ENCODE peak calls at places on chromosomes 5 and 9, in four cellular contexts. O is effector memory CD4-positive, alpha-beta T cell; X is WERI-Rb-1; E is fibroblast of pulmonary artery. B is an unnamed sample.

GRCh38 chr5:170960567-170960966 is 98.7 kb downstream of the RANBP17 start:
- DNase-seq in X (no peak), O (no peak), E (peak), B (no peak)

GRCh38 chr5:127599847-127600246 is 49.0 kb upstream of the CTXN3 start:
- DNase-seq in E (no peak), O (no peak), X (no peak), B (no peak)

GRCh38 chr9:19409406-19410194 is 791 bp downstream of the ACER2 start:
- DNase-seq in E (peak), O (no peak), X (peak), B (peak)

GRCh38 chr9:126334626-126335621 is 8.3 kb downstream of the MVB12B start:
- DNase-seq in E (peak), O (no peak), X (no peak), B (no peak)

GRCh38 chr9:136943291-136944093 is 1.0 kb downstream of the FBXW5 start:
- DNase-seq in X (no peak), O (no peak), E (peak), B (no peak)

GRCh38 chr5:15791274-15791673 is 291.3 kb downstream of the FBXL7 start:
- DNase-seq in X (peak), E (peak), O (no peak), B (no peak)

GRCh38 chr5:96336351-96336985 is 96.6 kb downstream of the PCSK1 start:
- DNase-seq in E (peak), O (peak), X (peak), B (peak)

GRCh38 chr9:27117489-27118135 is 8.6 kb downstream of the TEK start:
- DNase-seq in X (no peak), E (peak), O (no peak), B (no peak)

GRCh38 chr9:4297151-4297794 is 2.6 kb downstream of the GLIS3 start:
- DNase-seq in X (peak), O (no peak), E (peak), B (peak)
- H3K4me3 ChIP-seq in X (peak), O (peak), E (peak), B (peak)

GRCh38 chr9:110807956-110808598 is 139.5 kb downstream of the MUSK start:
- DNase-seq in E (no peak), X (no peak), O (no peak), B (no peak)

GRCh38 chr9:110801426-110801825 is 132.8 kb downstream of the MUSK start:
- DNase-seq in X (no peak), O (no peak), E (no peak), B (no peak)

GRCh38 chr9:110799396-110799795 is 130.8 kb downstream of the MUSK start:
- DNase-seq in O (no peak), X (no peak), E (no peak), B (no peak)

GRCh38 chr9:110797611-110798010 is 129.0 kb downstream of the MUSK start:
- DNase-seq in E (peak), O (no peak), X (no peak), B (no peak)

GRCh38 chr9:110802416-110803035 is 133.9 kb downstream of the MUSK start:
- DNase-seq in E (peak), O (no peak), X (no peak), B (no peak)
- H3K4me3 ChIP-seq in E (no peak), O (no peak), X (no peak), B (no peak)

DNA sequence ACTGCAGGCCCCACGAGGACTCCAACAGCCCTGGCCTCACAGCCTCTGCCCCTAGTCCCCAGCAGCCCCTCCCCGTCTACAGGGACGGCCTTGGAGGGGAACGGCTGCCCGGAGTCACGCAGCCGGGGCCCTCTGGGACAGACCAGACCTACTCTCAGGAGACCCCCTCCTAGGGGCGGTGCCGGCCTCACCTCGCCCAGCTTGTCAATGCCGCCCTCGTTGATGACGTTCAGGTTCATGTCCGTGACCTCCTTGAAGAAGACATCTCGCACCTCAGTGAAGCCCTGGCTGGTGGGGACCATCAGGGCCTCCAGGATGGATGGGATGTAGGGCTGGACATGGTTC is 58.6 kb downstream of the LRSAM1 start:
- DNase-seq in E (no peak), X (no peak), O (no peak), B (no peak)
- H3K4me3 ChIP-seq in E (no peak), X (no peak), O (no peak), B (no peak)

GRCh38 chr9:2213830-2214468 is 198.8 kb downstream of the SMARCA2 start:
- DNase-seq in X (peak), O (no peak), E (no peak), B (no peak)

GRCh38 chr9:2216591-2216990 is 201.4 kb downstream of the SMARCA2 start:
- DNase-seq in X (no peak), E (no peak), O (no peak), B (no peak)

GRCh38 chr9:2210201-2210600 is 195.1 kb downstream of the SMARCA2 start:
- DNase-seq in X (no peak), E (no peak), O (no peak), B (no peak)

GRCh38 chr9:2215941-2216441 is 200.8 kb downstream of the SMARCA2 start:
- DNase-seq in E (no peak), O (no peak), X (no peak), B (no peak)

DNA sequence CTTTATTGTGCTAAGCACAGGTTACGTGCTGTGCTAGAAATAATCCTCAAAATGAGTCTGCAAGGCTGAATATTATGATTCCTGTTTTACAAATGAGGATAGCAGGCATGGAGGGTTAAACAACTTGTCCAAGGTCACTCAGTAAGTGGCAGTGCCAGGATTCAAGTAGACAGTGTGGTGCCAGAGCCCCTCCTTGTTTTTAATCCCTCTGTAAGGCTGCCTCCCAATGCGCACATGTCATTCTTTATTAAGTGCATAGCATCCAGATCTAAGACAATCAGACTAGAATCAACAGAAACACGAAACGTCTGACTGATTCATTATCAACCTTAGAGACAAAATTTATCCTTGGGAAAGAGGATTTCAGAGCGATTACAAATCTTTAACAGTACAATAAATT is 199.6 kb downstream of the SMARCA2 start:
- DNase-seq in O (no peak), X (peak), E (no peak), B (peak)
- H3K4me3 ChIP-seq in O (no peak), X (no peak), E (no peak), B (no peak)

GRCh38 chr5:176416965-176417364 is 626 bp upstream of the CLTB start:
- DNase-seq in O (no peak), X (peak), E (no peak), B (no peak)
- H3K4me3 ChIP-seq in O (peak), X (peak), E (no peak), B (peak)

DNA sequence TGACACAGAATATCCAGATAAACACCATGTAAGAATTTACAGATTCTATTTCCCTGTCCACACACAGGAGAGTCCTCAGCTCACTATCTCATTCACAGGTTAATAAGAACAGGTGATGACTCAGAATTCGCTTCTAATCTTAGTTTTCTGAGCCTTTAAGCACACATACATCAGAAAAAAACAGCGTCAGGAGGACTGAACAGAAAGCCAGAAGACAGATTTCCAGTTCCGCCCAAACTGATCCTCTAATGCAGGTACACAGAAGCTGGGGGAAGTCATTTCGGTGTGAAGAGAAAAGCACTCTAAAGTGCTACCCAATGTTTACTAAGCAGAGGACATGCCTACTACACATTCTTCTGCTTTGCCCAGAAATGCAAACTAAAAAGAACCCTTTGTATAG is 1.6 kb downstream of the CEMIP2 start:
- DNase-seq in X (no peak), O (no peak), E (no peak), B (no peak)
- H3K4me3 ChIP-seq in X (no peak), O (peak), E (peak), B (peak)

GRCh38 chr5:159186319-159186718 is 23.0 kb downstream of the RNF145 start:
- DNase-seq in X (no peak), O (no peak), E (no peak), B (no peak)
- H3K4me3 ChIP-seq in X (no peak), O (no peak), E (no peak), B (no peak)

GRCh38 chr9:122302541-122302940 is 37.9 kb downstream of the MRRF start:
- DNase-seq in X (no peak), E (no peak), O (no peak), B (no peak)

GRCh38 chr9:122297512-122297911 is 32.8 kb downstream of the MRRF start:
- DNase-seq in X (no peak), E (no peak), O (no peak), B (no peak)
- H3K4me3 ChIP-seq in X (no peak), E (no peak), O (no peak), B (no peak)

GRCh38 chr5:149640350-149640999 is 59.2 kb downstream of the ARHGEF37 start:
- DNase-seq in E (no peak), X (no peak), O (no peak), B (no peak)
- H3K4me3 ChIP-seq in E (no peak), X (no peak), O (no peak), B (no peak)